ENCODE peak calls at places on chromosomes 3 and 15, in seven cellular contexts. One of them, this sample, is unnamed.

GRCh38 chr15:49421991-49422390 is 1.1 kb upstream of the FGF7 start:
- DNase-seq in mesendoderm: peak
- DNase-seq in endodermal cell: peak
- DNase-seq in CD8-positive, alpha-beta T cell: peak
- DNase-seq in GM12865: peak
- DNase-seq in stomach: peak
- DNase-seq in cardiac muscle cell: peak
- DNase-seq in this sample: peak

GRCh38 chr15:91784973-91785709 is 68.4 kb upstream of the SLCO3A1 start:
- DNase-seq in mesendoderm: no peak
- DNase-seq in endodermal cell: no peak
- DNase-seq in CD8-positive, alpha-beta T cell: no peak
- DNase-seq in GM12865: no peak
- DNase-seq in stomach: no peak
- DNase-seq in cardiac muscle cell: no peak
- DNase-seq in this sample: no peak

GRCh38 chr15:28960979-28961378 is 75.2 kb downstream of the APBA2 start:
- DNase-seq in mesendoderm: peak
- DNase-seq in endodermal cell: peak
- DNase-seq in CD8-positive, alpha-beta T cell: no peak
- DNase-seq in GM12865: no peak
- DNase-seq in stomach: no peak
- DNase-seq in cardiac muscle cell: peak
- DNase-seq in this sample: no peak

GRCh38 chr3:52281980-52282801 is 3.7 kb upstream of the WDR82 start:
- DNase-seq in mesendoderm: peak
- DNase-seq in endodermal cell: no peak
- DNase-seq in CD8-positive, alpha-beta T cell: peak
- DNase-seq in GM12865: no peak
- DNase-seq in stomach: no peak
- DNase-seq in cardiac muscle cell: no peak
- DNase-seq in this sample: no peak

GRCh38 chr3:141413387-141414140 is 45.3 kb downstream of the ZBTB38 start:
- DNase-seq in mesendoderm: no peak
- DNase-seq in endodermal cell: no peak
- DNase-seq in CD8-positive, alpha-beta T cell: no peak
- DNase-seq in GM12865: no peak
- DNase-seq in stomach: no peak
- DNase-seq in cardiac muscle cell: no peak
- DNase-seq in this sample: no peak

GRCh38 chr15:52329980-52330379 is 34.4 kb upstream of the MYO5C start:
- DNase-seq in mesendoderm: no peak
- DNase-seq in endodermal cell: no peak
- DNase-seq in CD8-positive, alpha-beta T cell: no peak
- DNase-seq in GM12865: peak
- DNase-seq in stomach: no peak
- DNase-seq in cardiac muscle cell: no peak
- DNase-seq in this sample: no peak

GRCh38 chr3:16794251-16794650 is 90.5 kb upstream of the PLCL2 start:
- DNase-seq in mesendoderm: no peak
- DNase-seq in endodermal cell: no peak
- DNase-seq in CD8-positive, alpha-beta T cell: no peak
- DNase-seq in GM12865: no peak
- DNase-seq in stomach: no peak
- DNase-seq in cardiac muscle cell: no peak
- DNase-seq in this sample: no peak

GRCh38 chr3:140359198-140359995 is 318.5 kb upstream of the TRIM42 start:
- DNase-seq in mesendoderm: no peak
- DNase-seq in endodermal cell: no peak
- DNase-seq in CD8-positive, alpha-beta T cell: no peak
- DNase-seq in GM12865: no peak
- DNase-seq in stomach: no peak
- DNase-seq in cardiac muscle cell: no peak
- DNase-seq in this sample: no peak

GRCh38 chr3:6921041-6921440 is 60.1 kb downstream of the GRM7 start:
- DNase-seq in mesendoderm: no peak
- DNase-seq in endodermal cell: no peak
- DNase-seq in CD8-positive, alpha-beta T cell: no peak
- DNase-seq in GM12865: no peak
- DNase-seq in stomach: peak
- DNase-seq in cardiac muscle cell: no peak
- DNase-seq in this sample: peak

GRCh38 chr3:49493901-49494300 is 23.8 kb downstream of the DAG1 start:
- DNase-seq in mesendoderm: no peak
- DNase-seq in endodermal cell: no peak
- DNase-seq in CD8-positive, alpha-beta T cell: no peak
- DNase-seq in GM12865: no peak
- DNase-seq in stomach: no peak
- DNase-seq in cardiac muscle cell: no peak
- DNase-seq in this sample: no peak

GRCh38 chr15:31004220-31004733 is 12.8 kb upstream of the MTMR10 start:
- DNase-seq in mesendoderm: peak
- DNase-seq in endodermal cell: peak
- DNase-seq in CD8-positive, alpha-beta T cell: no peak
- DNase-seq in GM12865: peak
- DNase-seq in stomach: peak
- DNase-seq in cardiac muscle cell: no peak
- DNase-seq in this sample: peak

GRCh38 chr15:70597056-70597603 is 166.2 kb downstream of the UACA start:
- DNase-seq in mesendoderm: no peak
- DNase-seq in endodermal cell: no peak
- DNase-seq in CD8-positive, alpha-beta T cell: no peak
- DNase-seq in GM12865: no peak
- DNase-seq in stomach: no peak
- DNase-seq in cardiac muscle cell: peak
- DNase-seq in this sample: no peak

GRCh38 chr15:64386291-64386690 is 1.3 kb upstream of the TRIP4 start:
- DNase-seq in mesendoderm: no peak
- DNase-seq in endodermal cell: no peak
- DNase-seq in CD8-positive, alpha-beta T cell: no peak
- DNase-seq in GM12865: no peak
- DNase-seq in stomach: no peak
- DNase-seq in cardiac muscle cell: no peak
- DNase-seq in this sample: no peak

GRCh38 chr3:58063424-58063823 is 55.2 kb downstream of the FLNB start:
- DNase-seq in mesendoderm: no peak
- DNase-seq in endodermal cell: no peak
- DNase-seq in CD8-positive, alpha-beta T cell: no peak
- DNase-seq in GM12865: no peak
- DNase-seq in stomach: peak
- DNase-seq in cardiac muscle cell: no peak
- DNase-seq in this sample: no peak

GRCh38 chr3:61985020-61985419 is 388.3 kb downstream of the FEZF2 start:
- DNase-seq in mesendoderm: no peak
- DNase-seq in endodermal cell: no peak
- DNase-seq in CD8-positive, alpha-beta T cell: no peak
- DNase-seq in GM12865: no peak
- DNase-seq in stomach: no peak
- DNase-seq in cardiac muscle cell: no peak
- DNase-seq in this sample: no peak

GRCh38 chr3:113018461-113019181 is 27.8 kb downstream of the GTPBP8 start:
- DNase-seq in mesendoderm: no peak
- DNase-seq in endodermal cell: no peak
- DNase-seq in CD8-positive, alpha-beta T cell: no peak
- DNase-seq in GM12865: peak
- DNase-seq in stomach: no peak
- DNase-seq in cardiac muscle cell: no peak
- DNase-seq in this sample: no peak

GRCh38 chr15:73442968-73443367 is at the start of gene REC114:
- DNase-seq in mesendoderm: no peak
- DNase-seq in endodermal cell: peak
- DNase-seq in CD8-positive, alpha-beta T cell: no peak
- DNase-seq in GM12865: no peak
- DNase-seq in stomach: no peak
- DNase-seq in cardiac muscle cell: no peak
- DNase-seq in this sample: peak

GRCh38 chr3:105619651-105620050 is 249.2 kb downstream of the CBLB start:
- DNase-seq in mesendoderm: no peak
- DNase-seq in endodermal cell: no peak
- DNase-seq in CD8-positive, alpha-beta T cell: no peak
- DNase-seq in GM12865: no peak
- DNase-seq in stomach: no peak
- DNase-seq in cardiac muscle cell: no peak
- DNase-seq in this sample: no peak

GRCh38 chr15:56732881-56733130 is 503 bp downstream of the ZNF280D start:
- DNase-seq in mesendoderm: no peak
- DNase-seq in endodermal cell: no peak
- DNase-seq in CD8-positive, alpha-beta T cell: no peak
- DNase-seq in GM12865: no peak
- DNase-seq in stomach: no peak
- DNase-seq in cardiac muscle cell: no peak
- DNase-seq in this sample: no peak

GRCh38 chr15:88572030-88572333 is 25.5 kb upstream of the DET1 start:
- DNase-seq in mesendoderm: no peak
- DNase-seq in endodermal cell: no peak
- DNase-seq in CD8-positive, alpha-beta T cell: no peak
- DNase-seq in GM12865: no peak
- DNase-seq in stomach: no peak
- DNase-seq in cardiac muscle cell: no peak
- DNase-seq in this sample: no peak

GRCh38 chr3:153572165-153572564 is 410.1 kb downstream of the RAP2B start:
- DNase-seq in mesendoderm: no peak
- DNase-seq in endodermal cell: no peak
- DNase-seq in CD8-positive, alpha-beta T cell: no peak
- DNase-seq in GM12865: no peak
- DNase-seq in stomach: no peak
- DNase-seq in cardiac muscle cell: no peak
- DNase-seq in this sample: no peak

GRCh38 chr3:1987983-1988382 is 110.7 kb upstream of the CNTN4 start:
- DNase-seq in mesendoderm: peak
- DNase-seq in endodermal cell: peak
- DNase-seq in CD8-positive, alpha-beta T cell: no peak
- DNase-seq in GM12865: peak
- DNase-seq in stomach: no peak
- DNase-seq in cardiac muscle cell: peak
- DNase-seq in this sample: peak

DNA sequence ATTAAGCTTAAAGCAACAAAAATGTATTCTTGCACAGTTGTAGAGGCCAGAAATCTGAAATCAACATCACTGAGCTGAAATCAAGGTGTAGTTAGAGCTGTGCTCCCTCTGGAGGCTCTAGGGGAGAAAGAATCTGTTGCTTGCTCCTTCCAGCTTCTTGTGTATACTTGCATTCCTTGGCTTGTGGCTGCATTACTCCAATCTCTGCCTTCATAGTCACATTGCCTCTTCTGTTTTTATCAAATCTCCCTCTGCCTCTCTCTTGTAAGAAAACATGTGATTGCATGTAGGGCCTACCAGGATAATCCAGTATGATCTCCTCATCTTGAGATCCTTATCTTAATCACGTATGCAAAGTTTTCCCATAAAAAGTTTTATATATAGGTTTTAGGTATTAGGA is 487.9 kb upstream of the SGO1 start:
- DNase-seq in mesendoderm: no peak
- DNase-seq in endodermal cell: no peak
- DNase-seq in CD8-positive, alpha-beta T cell: no peak
- DNase-seq in GM12865: no peak
- DNase-seq in stomach: no peak
- DNase-seq in cardiac muscle cell: no peak
- DNase-seq in this sample: no peak
- H3K4me3 ChIP-seq in mesendoderm: no peak
- H3K4me3 ChIP-seq in endodermal cell: peak
- H3K4me3 ChIP-seq in CD8-positive, alpha-beta T cell: no peak
- H3K4me3 ChIP-seq in GM12865: no peak
- H3K4me3 ChIP-seq in stomach: no peak
- H3K4me3 ChIP-seq in cardiac muscle cell: no peak
- H3K4me3 ChIP-seq in this sample: no peak

GRCh38 chr3:5020262-5020722 is 41.1 kb downstream of the BHLHE40 start:
- DNase-seq in mesendoderm: no peak
- DNase-seq in endodermal cell: peak
- DNase-seq in CD8-positive, alpha-beta T cell: no peak
- DNase-seq in GM12865: no peak
- DNase-seq in stomach: no peak
- DNase-seq in cardiac muscle cell: no peak
- DNase-seq in this sample: no peak
- H3K4me3 ChIP-seq in mesendoderm: no peak
- H3K4me3 ChIP-seq in endodermal cell: no peak
- H3K4me3 ChIP-seq in CD8-positive, alpha-beta T cell: no peak
- H3K4me3 ChIP-seq in GM12865: no peak
- H3K4me3 ChIP-seq in stomach: no peak
- H3K4me3 ChIP-seq in cardiac muscle cell: no peak
- H3K4me3 ChIP-seq in this sample: no peak

DNA sequence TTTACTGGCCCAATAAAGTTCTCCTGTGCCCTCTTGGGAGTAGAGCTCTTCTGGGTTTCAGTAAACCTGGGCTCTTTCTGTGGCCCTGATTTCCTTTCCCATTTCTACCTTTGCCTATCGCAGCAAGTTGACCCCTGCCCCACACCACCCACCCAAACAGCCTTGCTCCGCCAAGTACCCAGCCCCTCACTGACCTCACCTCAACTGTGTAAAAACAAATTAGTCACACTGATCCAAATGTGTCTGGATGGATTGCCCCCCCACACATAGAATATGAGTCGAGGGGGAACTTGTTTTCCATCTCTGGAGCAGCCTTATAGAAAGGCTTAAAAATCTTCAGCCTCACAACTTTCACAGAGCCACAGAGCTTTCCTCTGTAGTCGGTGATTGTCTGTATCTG is 28.6 kb upstream of the VEPH1 start:
- DNase-seq in mesendoderm: no peak
- DNase-seq in endodermal cell: no peak
- DNase-seq in CD8-positive, alpha-beta T cell: no peak
- DNase-seq in GM12865: no peak
- DNase-seq in stomach: no peak
- DNase-seq in cardiac muscle cell: no peak
- DNase-seq in this sample: no peak
- H3K4me3 ChIP-seq in mesendoderm: no peak
- H3K4me3 ChIP-seq in endodermal cell: no peak
- H3K4me3 ChIP-seq in CD8-positive, alpha-beta T cell: no peak
- H3K4me3 ChIP-seq in GM12865: no peak
- H3K4me3 ChIP-seq in stomach: no peak
- H3K4me3 ChIP-seq in cardiac muscle cell: no peak
- H3K4me3 ChIP-seq in this sample: no peak

DNA sequence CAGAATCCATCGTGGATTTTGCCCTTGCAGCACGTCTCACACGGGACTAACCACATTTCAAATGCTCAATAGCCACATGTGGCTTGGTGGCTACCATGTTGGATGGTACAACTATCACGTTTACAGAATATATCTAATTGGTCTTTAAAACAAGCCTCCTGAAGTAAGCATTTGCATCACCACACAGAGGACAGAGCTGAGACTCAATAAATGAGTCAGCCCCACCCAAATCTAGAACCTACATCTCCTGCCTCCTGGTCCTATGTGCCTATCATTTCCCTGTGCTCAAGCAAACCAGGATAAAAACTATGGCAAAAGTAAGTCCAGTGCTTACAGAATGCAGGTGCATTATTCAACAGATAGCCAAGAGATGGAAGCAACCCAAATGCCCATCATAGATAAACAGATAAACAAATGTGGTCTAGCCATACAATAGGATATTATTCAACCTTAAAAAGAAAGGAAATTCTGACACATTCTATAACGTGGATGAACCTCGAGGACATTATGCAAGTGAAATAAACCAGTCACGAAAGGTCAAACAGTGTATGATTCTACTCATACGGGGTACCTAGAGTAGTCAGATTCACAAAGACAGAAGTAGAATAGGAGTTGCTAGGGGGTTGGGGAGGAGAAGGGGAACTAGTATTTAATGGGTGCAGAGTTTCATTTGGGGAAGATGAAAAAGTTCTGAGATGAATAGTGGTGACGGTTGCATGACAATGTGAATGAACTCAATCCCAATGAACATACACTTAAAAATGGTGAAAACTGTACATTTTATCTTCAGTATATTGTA is 43.9 kb downstream of the SRGAP3 start:
- DNase-seq in mesendoderm: no peak
- DNase-seq in endodermal cell: no peak
- DNase-seq in CD8-positive, alpha-beta T cell: no peak
- DNase-seq in GM12865: peak
- DNase-seq in stomach: no peak
- DNase-seq in cardiac muscle cell: no peak
- DNase-seq in this sample: no peak
- H3K4me3 ChIP-seq in mesendoderm: no peak
- H3K4me3 ChIP-seq in endodermal cell: no peak
- H3K4me3 ChIP-seq in CD8-positive, alpha-beta T cell: no peak
- H3K4me3 ChIP-seq in GM12865: no peak
- H3K4me3 ChIP-seq in stomach: no peak
- H3K4me3 ChIP-seq in cardiac muscle cell: no peak
- H3K4me3 ChIP-seq in this sample: no peak

This sample was measured in GM23338.